ENCODE peak calls at places on chromosome 10, in four cellular contexts. T, S, F and G are unnamed samples.

GRCh38 chr10:105017116-105017515 is 376.0 kb downstream of the SORCS3 start:
- DNase-seq in T (no peak), F (no peak), S (no peak), G (no peak)

GRCh38 chr10:110568055-110568735 is 700 bp downstream of the SMC3 start:
- DNase-seq in F (no peak), S (no peak), T (peak), G (peak)

GRCh38 chr10:27383595-27384542 is 120.2 kb upstream of the RAB18 start:
- DNase-seq in S (no peak), T (peak), F (no peak), G (no peak)

GRCh38 chr10:14500172-14500765 is 169.5 kb upstream of the FRMD4A start:
- DNase-seq in S (no peak), T (peak), F (no peak), G (no peak)

GRCh38 chr10:49056356-49056755 is 59.0 kb downstream of the VSTM4 start:
- DNase-seq in F (no peak), S (no peak), T (no peak), G (peak)

GRCh38 chr10:11539191-11539868 is 72.1 kb downstream of the USP6NL start:
- DNase-seq in F (no peak), T (no peak), S (no peak), G (no peak)

GRCh38 chr10:102473445-102474331 is 22.3 kb upstream of the C10orf95 start:
- DNase-seq in T (no peak), F (no peak), S (no peak), G (no peak)

GRCh38 chr10:102732661-102733060 is 11.1 kb upstream of the WBP1L start:
- DNase-seq in F (no peak), S (no peak), T (no peak), G (no peak)

GRCh38 chr10:124619195-124619594 is 125.0 kb downstream of the FAM53B start:
- DNase-seq in T (no peak), S (no peak), F (no peak), G (no peak)

GRCh38 chr10:36026656-36027390 is 384.7 kb upstream of the FZD8 start:
- DNase-seq in T (no peak), S (no peak), F (no peak), G (no peak)

DNA sequence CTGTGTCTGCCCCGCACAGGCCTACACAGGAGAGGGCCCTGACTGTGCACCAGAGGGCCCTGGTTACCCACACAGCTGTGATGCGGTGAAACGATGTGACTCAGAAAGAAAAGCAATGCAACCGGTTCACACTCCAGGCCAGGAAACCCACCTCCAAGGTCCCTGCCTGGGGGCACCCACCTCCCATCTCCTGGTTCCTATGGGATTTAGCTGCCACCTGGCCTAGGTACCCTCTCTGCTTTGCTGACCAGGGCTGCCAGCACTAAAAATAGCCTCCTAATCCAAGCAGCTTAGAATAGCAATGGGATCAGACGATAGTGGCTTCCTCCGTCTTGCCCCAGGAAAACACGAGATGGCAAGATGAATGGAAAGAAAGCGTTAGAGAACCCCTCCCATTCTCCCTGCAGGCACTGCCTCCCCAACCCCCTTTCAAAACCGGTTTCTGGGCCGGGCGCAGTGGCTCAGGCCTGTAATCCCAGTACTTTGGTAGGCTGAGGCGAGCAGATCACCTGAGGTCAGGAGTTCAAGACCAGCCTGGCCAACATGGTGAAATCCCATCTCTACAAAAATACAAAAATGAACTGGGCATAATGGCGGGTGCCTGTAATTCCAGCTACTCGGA is 12.4 kb downstream of the RBP3 start:
- DNase-seq in F (peak), S (no peak), T (no peak), G (no peak)
- TF ChIP-seq CTCF in F (no peak), S (no peak), T (no peak), G (no peak)

GRCh38 chr10:100009283-100009792 is 409 bp downstream of the DNMBP start:
- DNase-seq in F (no peak), S (peak), T (peak), G (peak)
- TF ChIP-seq CTCF in F (peak), S (no peak), T (no peak), G (peak)

GRCh38 chr10:21003240-21003822 is 106.2 kb upstream of the NEBL start:
- DNase-seq in T (no peak), S (no peak), F (no peak), G (no peak)
- TF ChIP-seq CTCF in T (no peak), S (no peak), F (no peak), G (no peak)

GRCh38 chr10:29736325-29737208 is 101.8 kb upstream of the SVIL start:
- DNase-seq in T (peak), S (peak), F (no peak), G (peak)
- TF ChIP-seq CTCF in T (no peak), S (peak), F (no peak), G (no peak)